ENCODE peak calls at places on chromosomes 6 and 20, in seven cellular contexts. One of them, this sample, is unnamed.

GRCh38 chr6:7787137-7787575 is 61.3 kb downstream of the BMP6 start:
- DNase-seq in retinal pigment epithelial cell: peak
- DNase-seq in lung: peak
- DNase-seq in effector memory CD8-positive, alpha-beta T cell: no peak
- DNase-seq in cardiac fibroblast: peak
- DNase-seq in stimulated activated CD4-positive, alpha-beta T cell treated with anti-CD3 and anti-CD28 coated beads, Interleukin-1b, Interleukin-23, amount 100 ng/mL, for 24 hours: no peak
- DNase-seq in EL: peak
- DNase-seq in this sample: no peak

GRCh38 chr6:46637145-46637544 is 15.5 kb downstream of the CYP39A1 start:
- DNase-seq in retinal pigment epithelial cell: no peak
- DNase-seq in stimulated activated CD4-positive, alpha-beta T cell treated with anti-CD3 and anti-CD28 coated beads, Interleukin-1b, Interleukin-23, amount 100 ng/mL, for 24 hours: no peak
- DNase-seq in cardiac fibroblast: peak
- DNase-seq in EL: peak
- DNase-seq in lung: no peak
- DNase-seq in effector memory CD8-positive, alpha-beta T cell: no peak
- DNase-seq in this sample: no peak

GRCh38 chr6:26594730-26595632 is 1.8 kb upstream of the ABT1 start:
- DNase-seq in retinal pigment epithelial cell: no peak
- DNase-seq in lung: no peak
- DNase-seq in stimulated activated CD4-positive, alpha-beta T cell treated with anti-CD3 and anti-CD28 coated beads, Interleukin-1b, Interleukin-23, amount 100 ng/mL, for 24 hours: no peak
- DNase-seq in EL: peak
- DNase-seq in cardiac fibroblast: peak
- DNase-seq in effector memory CD8-positive, alpha-beta T cell: no peak
- DNase-seq in this sample: no peak

GRCh38 chr20:18361678-18362077 is 73.4 kb downstream of the ZNF133 start:
- DNase-seq in stimulated activated CD4-positive, alpha-beta T cell treated with anti-CD3 and anti-CD28 coated beads, Interleukin-1b, Interleukin-23, amount 100 ng/mL, for 24 hours: no peak
- DNase-seq in cardiac fibroblast: no peak
- DNase-seq in effector memory CD8-positive, alpha-beta T cell: no peak
- DNase-seq in retinal pigment epithelial cell: no peak
- DNase-seq in lung: no peak
- DNase-seq in EL: no peak
- DNase-seq in this sample: no peak

GRCh38 chr20:19750907-19751636 is 7.0 kb upstream of the RIN2 start:
- DNase-seq in stimulated activated CD4-positive, alpha-beta T cell treated with anti-CD3 and anti-CD28 coated beads, Interleukin-1b, Interleukin-23, amount 100 ng/mL, for 24 hours: no peak
- DNase-seq in effector memory CD8-positive, alpha-beta T cell: no peak
- DNase-seq in retinal pigment epithelial cell: no peak
- DNase-seq in lung: no peak
- DNase-seq in EL: no peak
- DNase-seq in cardiac fibroblast: no peak
- DNase-seq in this sample: no peak

GRCh38 chr20:63064310-63064709 is 57.5 kb upstream of the BHLHE23 start:
- DNase-seq in lung: no peak
- DNase-seq in retinal pigment epithelial cell: no peak
- DNase-seq in stimulated activated CD4-positive, alpha-beta T cell treated with anti-CD3 and anti-CD28 coated beads, Interleukin-1b, Interleukin-23, amount 100 ng/mL, for 24 hours: no peak
- DNase-seq in cardiac fibroblast: no peak
- DNase-seq in effector memory CD8-positive, alpha-beta T cell: no peak
- DNase-seq in EL: no peak
- DNase-seq in this sample: no peak

GRCh38 chr6:134080171-134080795 is 27.9 kb upstream of the SLC2A12 start:
- DNase-seq in effector memory CD8-positive, alpha-beta T cell: no peak
- DNase-seq in lung: no peak
- DNase-seq in retinal pigment epithelial cell: no peak
- DNase-seq in stimulated activated CD4-positive, alpha-beta T cell treated with anti-CD3 and anti-CD28 coated beads, Interleukin-1b, Interleukin-23, amount 100 ng/mL, for 24 hours: no peak
- DNase-seq in EL: no peak
- DNase-seq in cardiac fibroblast: no peak
- DNase-seq in this sample: no peak

GRCh38 chr20:6768228-6769185 is 1.0 kb downstream of the BMP2 start:
- DNase-seq in effector memory CD8-positive, alpha-beta T cell: no peak
- DNase-seq in stimulated activated CD4-positive, alpha-beta T cell treated with anti-CD3 and anti-CD28 coated beads, Interleukin-1b, Interleukin-23, amount 100 ng/mL, for 24 hours: no peak
- DNase-seq in retinal pigment epithelial cell: no peak
- DNase-seq in cardiac fibroblast: peak
- DNase-seq in lung: peak
- DNase-seq in EL: no peak
- DNase-seq in this sample: no peak

GRCh38 chr20:22430154-22430745 is 154.1 kb downstream of the FOXA2 start:
- DNase-seq in lung: no peak
- DNase-seq in retinal pigment epithelial cell: no peak
- DNase-seq in EL: no peak
- DNase-seq in effector memory CD8-positive, alpha-beta T cell: no peak
- DNase-seq in cardiac fibroblast: peak
- DNase-seq in stimulated activated CD4-positive, alpha-beta T cell treated with anti-CD3 and anti-CD28 coated beads, Interleukin-1b, Interleukin-23, amount 100 ng/mL, for 24 hours: no peak
- DNase-seq in this sample: no peak